ENCODE peak calls at places on chromosomes 13 and 19, in five cellular contexts. One of them, this sample, is unnamed.

GRCh38 chr13:46633416-46633815 is 80.4 kb downstream of the LRCH1 start:
- DNase-seq in breast epithelium: no peak
- DNase-seq in SK-N-SH: no peak
- DNase-seq in H1: no peak
- DNase-seq in K562: no peak
- DNase-seq in this sample: no peak

GRCh38 chr19:43618921-43619261 is 538 bp downstream of the ZNF428 start:
- DNase-seq in breast epithelium: no peak
- DNase-seq in SK-N-SH: peak; percentile 82
- DNase-seq in H1: no peak
- DNase-seq in K562: no peak
- DNase-seq in this sample: no peak

GRCh38 chr19:42311612-42312160 is 1.4 kb upstream of the TMEM145 start:
- DNase-seq in breast epithelium: no peak
- DNase-seq in SK-N-SH: peak; percentile 63
- DNase-seq in H1: no peak
- DNase-seq in K562: no peak
- DNase-seq in this sample: no peak

GRCh38 chr13:100646030-100646673 is 28.4 kb downstream of the TMTC4 start:
- DNase-seq in breast epithelium: no peak
- DNase-seq in SK-N-SH: peak; percentile 40
- DNase-seq in H1: no peak
- DNase-seq in K562: peak; percentile 20
- DNase-seq in this sample: no peak

GRCh38 chr13:109273326-109273751 is 513.0 kb downstream of the IRS2 start:
- DNase-seq in breast epithelium: no peak
- DNase-seq in SK-N-SH: no peak
- DNase-seq in H1: no peak
- DNase-seq in K562: no peak
- DNase-seq in this sample: no peak

GRCh38 chr19:12802267-12803106 is 618 bp downstream of the THSD8 start:
- DNase-seq in breast epithelium: no peak
- DNase-seq in SK-N-SH: no peak
- DNase-seq in H1: no peak
- DNase-seq in K562: no peak
- DNase-seq in this sample: no peak

GRCh38 chr19:47106819-47107200 is 6.8 kb downstream of the ZC3H4 start:
- DNase-seq in breast epithelium: no peak
- DNase-seq in SK-N-SH: no peak
- DNase-seq in H1: no peak
- DNase-seq in K562: peak; percentile 17
- DNase-seq in this sample: no peak

GRCh38 chr13:79679334-79679733 is 198.4 kb downstream of the NDFIP2 start:
- DNase-seq in breast epithelium: peak; percentile 57
- DNase-seq in SK-N-SH: peak; percentile 12
- DNase-seq in H1: peak; percentile 21
- DNase-seq in K562: peak; percentile 33
- DNase-seq in this sample: no peak

GRCh38 chr19:1491114-1491848 is at the start of gene REEP6:
- DNase-seq in breast epithelium: no peak
- DNase-seq in SK-N-SH: peak; percentile 48
- DNase-seq in H1: no peak
- DNase-seq in K562: peak; percentile 49
- DNase-seq in this sample: no peak

GRCh38 chr19:17540174-17540573 is 15.3 kb upstream of the COLGALT1 start:
- DNase-seq in breast epithelium: no peak
- DNase-seq in SK-N-SH: no peak
- DNase-seq in H1: no peak
- DNase-seq in K562: no peak
- DNase-seq in this sample: peak; percentile 87

GRCh38 chr19:33064778-33065550 is at the start of gene RHPN2:
- DNase-seq in breast epithelium: peak; percentile 69
- DNase-seq in SK-N-SH: peak; percentile 96
- DNase-seq in H1: no peak
- DNase-seq in K562: peak; percentile 96
- DNase-seq in this sample: peak; percentile 80

GRCh38 chr19:52048604-52049493 is at the start of gene ZNF432:
- DNase-seq in breast epithelium: peak; percentile 90
- DNase-seq in SK-N-SH: peak; percentile 83
- DNase-seq in H1: peak; percentile 93
- DNase-seq in K562: peak; percentile 88
- DNase-seq in this sample: peak; percentile 97

GRCh38 chr13:58991826-58992477 is 1171.8 kb downstream of the DIAPH3 start:
- DNase-seq in breast epithelium: no peak
- DNase-seq in SK-N-SH: no peak
- DNase-seq in H1: no peak
- DNase-seq in K562: no peak
- DNase-seq in this sample: no peak

GRCh38 chr13:74191036-74191809 is 57.0 kb upstream of the KLF12 start:
- DNase-seq in breast epithelium: no peak
- DNase-seq in SK-N-SH: no peak
- DNase-seq in H1: no peak
- DNase-seq in K562: no peak
- DNase-seq in this sample: no peak

GRCh38 chr19:51735759-51736449 is 12.1 kb upstream of the HAS1 start:
- DNase-seq in breast epithelium: no peak
- DNase-seq in SK-N-SH: no peak
- DNase-seq in H1: no peak
- DNase-seq in K562: no peak
- DNase-seq in this sample: peak; percentile 90

GRCh38 chr19:14746891-14747290 is 31.5 kb downstream of the ADGRE2 start:
- DNase-seq in breast epithelium: no peak
- DNase-seq in SK-N-SH: no peak
- DNase-seq in H1: no peak
- DNase-seq in K562: no peak
- DNase-seq in this sample: no peak

GRCh38 chr13:34243396-34243795 is 425.4 kb downstream of the RFC3 start:
- DNase-seq in breast epithelium: no peak
- DNase-seq in SK-N-SH: no peak
- DNase-seq in H1: no peak
- DNase-seq in K562: no peak
- DNase-seq in this sample: no peak

GRCh38 chr13:24124789-24125476 is 35.6 kb upstream of the SPATA13 start:
- DNase-seq in breast epithelium: no peak
- DNase-seq in SK-N-SH: no peak
- DNase-seq in H1: no peak
- DNase-seq in K562: no peak
- DNase-seq in this sample: no peak

GRCh38 chr13:111152836-111153235 is 37.7 kb downstream of the ARHGEF7 start:
- DNase-seq in breast epithelium: no peak
- DNase-seq in SK-N-SH: peak; percentile 44
- DNase-seq in H1: no peak
- DNase-seq in K562: no peak
- DNase-seq in this sample: no peak

GRCh38 chr19:42553292-42554045 is 25.2 kb upstream of the CEACAM1 start:
- DNase-seq in breast epithelium: no peak
- DNase-seq in SK-N-SH: no peak
- DNase-seq in H1: no peak
- DNase-seq in K562: no peak
- DNase-seq in this sample: peak; percentile 75

GRCh38 chr19:5235458-5236219 is 105.0 kb downstream of the PTPRS start:
- DNase-seq in breast epithelium: no peak
- DNase-seq in SK-N-SH: no peak
- DNase-seq in H1: no peak
- DNase-seq in K562: no peak
- DNase-seq in this sample: no peak

GRCh38 chr13:23330356-23330755 is 103.1 kb downstream of the SACS start:
- DNase-seq in breast epithelium: no peak
- DNase-seq in SK-N-SH: no peak
- DNase-seq in H1: no peak
- DNase-seq in K562: no peak
- DNase-seq in this sample: no peak

GRCh38 chr13:86918682-86919081 is 752.5 kb upstream of the SLITRK5 start:
- DNase-seq in breast epithelium: no peak
- DNase-seq in SK-N-SH: no peak
- DNase-seq in H1: no peak
- DNase-seq in K562: no peak
- DNase-seq in this sample: no peak

GRCh38 chr13:76992548-76993001 is 694 bp downstream of the CLN5 start:
- DNase-seq in breast epithelium: no peak
- DNase-seq in SK-N-SH: peak; percentile 29
- DNase-seq in H1: no peak
- DNase-seq in K562: no peak
- DNase-seq in this sample: no peak

GRCh38 chr13:27578121-27579030 is 42.0 kb downstream of the LNX2 start:
- DNase-seq in breast epithelium: no peak
- DNase-seq in SK-N-SH: no peak
- DNase-seq in H1: no peak
- DNase-seq in K562: no peak
- DNase-seq in this sample: no peak

GRCh38 chr19:14401468-14401867 is 17.7 kb downstream of the DDX39A start:
- DNase-seq in breast epithelium: no peak
- DNase-seq in SK-N-SH: no peak
- DNase-seq in H1: no peak
- DNase-seq in K562: no peak
- DNase-seq in this sample: peak; percentile 71

GRCh38 chr13:23352161-23352560 is 81.3 kb downstream of the SACS start:
- DNase-seq in breast epithelium: no peak
- DNase-seq in SK-N-SH: peak; percentile 69
- DNase-seq in H1: no peak
- DNase-seq in K562: no peak
- DNase-seq in this sample: no peak

GRCh38 chr13:59016250-59016649 is 1147.5 kb downstream of the DIAPH3 start:
- DNase-seq in breast epithelium: no peak
- DNase-seq in SK-N-SH: no peak
- DNase-seq in H1: no peak
- DNase-seq in K562: no peak
- DNase-seq in this sample: no peak

GRCh38 chr19:4144666-4145261 is 8.7 kb upstream of the CREB3L3 start:
- DNase-seq in breast epithelium: no peak
- DNase-seq in SK-N-SH: peak; percentile 12
- DNase-seq in H1: no peak
- DNase-seq in K562: peak; percentile 47
- DNase-seq in this sample: no peak

DNA sequence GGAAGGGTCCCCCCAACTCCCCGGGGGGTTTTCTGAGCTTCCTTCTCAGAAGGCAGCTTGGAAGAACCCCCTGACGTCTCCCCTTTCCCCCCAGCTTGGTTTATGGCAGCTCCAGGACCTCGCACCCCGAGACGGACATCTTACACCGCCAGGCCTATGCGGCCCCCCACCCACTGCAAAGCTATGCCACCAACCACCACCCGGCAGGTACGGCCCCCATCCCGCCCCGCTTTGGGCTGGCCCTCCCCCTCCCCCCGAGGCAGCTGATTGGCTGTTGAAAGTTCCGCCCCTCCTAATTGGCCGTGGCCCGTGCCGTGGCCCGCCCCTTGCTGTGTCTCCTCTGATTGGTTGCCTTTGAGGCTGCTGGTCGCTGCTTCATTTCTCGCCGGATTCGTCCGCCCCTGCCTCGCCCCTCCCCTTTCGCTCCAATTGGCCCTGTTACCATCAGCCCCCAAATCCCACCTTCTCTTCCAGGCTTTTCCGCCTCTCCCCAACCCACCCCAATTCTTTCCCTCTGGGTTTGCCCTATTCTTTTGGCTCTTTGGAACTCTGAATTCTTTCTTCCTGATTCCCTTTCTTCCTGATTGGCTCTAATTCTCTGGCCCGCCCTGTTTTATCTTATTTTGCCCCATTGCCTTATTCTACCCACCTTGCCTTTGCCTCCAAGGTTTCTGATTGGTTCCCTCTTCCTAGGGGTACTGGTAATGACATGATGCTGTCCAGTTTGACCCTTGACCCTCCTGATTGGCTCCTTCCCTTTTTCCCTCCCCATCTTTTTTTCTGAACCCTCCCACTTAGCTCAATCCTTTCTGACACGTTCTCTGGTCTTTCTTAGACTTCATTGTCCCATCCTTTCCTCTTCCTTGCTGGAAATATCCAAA is 2.5 kb downstream of the PRR12 start:
- DNase-seq in breast epithelium: peak; percentile 96
- DNase-seq in SK-N-SH: peak; percentile 99
- DNase-seq in H1: peak; percentile 92
- DNase-seq in K562: peak; percentile 99
- DNase-seq in this sample: peak; percentile 95
- TF ChIP-seq POLR2AphosphoS5 in breast epithelium: no peak
- TF ChIP-seq POLR2AphosphoS5 in SK-N-SH: no peak
- TF ChIP-seq POLR2AphosphoS5 in H1: peak; percentile 78
- TF ChIP-seq POLR2AphosphoS5 in K562: peak; percentile 19
- TF ChIP-seq POLR2AphosphoS5 in this sample: no peak

DNA sequence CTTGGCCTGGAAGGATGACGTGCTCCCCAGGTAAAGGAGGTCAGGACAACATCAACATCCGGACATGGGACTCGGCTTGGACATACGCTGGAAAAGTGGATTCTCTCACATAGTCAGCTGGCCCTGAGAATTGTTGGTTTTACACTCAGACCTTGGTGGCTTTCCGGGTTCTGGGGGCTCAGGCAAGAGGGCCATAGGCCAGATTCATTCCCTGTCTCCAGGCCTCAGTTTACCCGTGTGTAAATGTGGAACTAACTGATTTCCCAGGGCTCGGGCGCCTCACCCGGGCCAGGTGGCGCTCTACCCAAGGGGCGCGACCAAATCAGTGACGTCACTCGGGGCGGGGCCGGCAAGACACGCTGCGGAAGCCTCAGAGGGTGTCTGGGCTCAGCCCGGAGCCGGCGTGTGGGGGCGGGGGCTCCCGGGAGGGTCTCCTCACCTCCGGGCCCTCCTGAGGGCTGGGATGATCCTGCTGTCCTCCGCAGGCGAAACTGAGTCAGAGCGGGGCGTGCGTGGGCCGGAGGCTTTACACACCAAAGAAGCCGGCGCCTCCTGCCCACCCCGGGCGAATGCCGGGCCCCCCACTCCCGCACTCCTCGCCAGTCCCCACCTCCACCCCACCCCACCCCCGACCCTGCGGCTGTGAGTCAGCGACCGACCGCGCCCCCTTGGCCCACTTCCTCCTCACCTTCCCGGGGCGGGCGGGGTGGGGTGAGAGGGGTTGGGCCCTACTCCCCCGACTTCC is 861 bp upstream of the VASP start:
- DNase-seq in breast epithelium: peak; percentile 97
- DNase-seq in SK-N-SH: peak; percentile 94
- DNase-seq in H1: no peak
- DNase-seq in K562: peak; percentile 89
- DNase-seq in this sample: peak; percentile 100
- TF ChIP-seq POLR2AphosphoS5 in breast epithelium: no peak
- TF ChIP-seq POLR2AphosphoS5 in SK-N-SH: peak; percentile 51
- TF ChIP-seq POLR2AphosphoS5 in H1: no peak
- TF ChIP-seq POLR2AphosphoS5 in K562: peak; percentile 69
- TF ChIP-seq POLR2AphosphoS5 in this sample: peak; percentile 91

DNA sequence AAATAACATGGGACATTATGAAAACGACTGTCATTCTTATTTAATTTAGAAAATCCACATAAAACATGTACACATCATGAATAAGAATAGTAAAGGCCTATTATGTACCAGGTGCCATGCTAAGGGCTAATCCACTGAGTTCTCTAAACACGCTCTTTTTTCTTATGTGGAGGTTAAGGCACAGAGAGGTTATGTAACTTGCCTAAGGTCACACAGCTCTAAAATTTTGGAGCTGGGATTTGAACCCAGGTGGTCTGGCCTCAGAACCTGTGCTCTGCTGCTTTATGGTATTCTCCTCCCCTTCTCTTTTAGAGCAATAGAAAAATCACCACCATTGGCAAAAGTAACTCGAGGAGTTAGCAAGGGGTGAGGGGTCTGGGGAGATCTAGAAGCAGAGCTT is 156.9 kb upstream of the ZNF536 start:
- DNase-seq in breast epithelium: no peak
- DNase-seq in SK-N-SH: no peak
- DNase-seq in H1: no peak
- DNase-seq in K562: no peak
- DNase-seq in this sample: no peak
- TF ChIP-seq POLR2AphosphoS5 in breast epithelium: no peak
- TF ChIP-seq POLR2AphosphoS5 in SK-N-SH: no peak
- TF ChIP-seq POLR2AphosphoS5 in H1: no peak
- TF ChIP-seq POLR2AphosphoS5 in K562: no peak
- TF ChIP-seq POLR2AphosphoS5 in this sample: no peak

GRCh38 chr13:99308481-99309087 is 1.4 kb upstream of the GPR183 start:
- DNase-seq in breast epithelium: no peak
- DNase-seq in SK-N-SH: no peak
- DNase-seq in H1: no peak
- DNase-seq in K562: no peak
- DNase-seq in this sample: no peak
- TF ChIP-seq POLR2AphosphoS5 in breast epithelium: no peak
- TF ChIP-seq POLR2AphosphoS5 in SK-N-SH: no peak
- TF ChIP-seq POLR2AphosphoS5 in H1: no peak
- TF ChIP-seq POLR2AphosphoS5 in K562: no peak
- TF ChIP-seq POLR2AphosphoS5 in this sample: no peak

This sample was measured in spleen.